ENCODE peak calls at places on chromosomes 12 and 14, in five cellular contexts. One of them, this sample, is unnamed.

GRCh38 chr12:115203661-115204060 is 519.7 kb upstream of the TBX3 start:
- DNase-seq in CD4-positive, CD25-positive, alpha-beta regulatory T cell: no peak
- DNase-seq in NCI-H1694 treated with DMSO at 0.1 percent for 48 hours: no peak
- DNase-seq in choroid plexus epithelial cell: peak; percentile 37
- DNase-seq in cardiac fibroblast: peak; percentile 17
- DNase-seq in this sample: no peak

GRCh38 chr12:2390850-2391390 is 338.1 kb downstream of the CACNA1C start:
- DNase-seq in CD4-positive, CD25-positive, alpha-beta regulatory T cell: no peak
- DNase-seq in NCI-H1694 treated with DMSO at 0.1 percent for 48 hours: no peak
- DNase-seq in choroid plexus epithelial cell: no peak
- DNase-seq in cardiac fibroblast: no peak
- DNase-seq in this sample: no peak

GRCh38 chr12:27982380-27982779 is 9.8 kb upstream of the PTHLH start:
- DNase-seq in CD4-positive, CD25-positive, alpha-beta regulatory T cell: no peak
- DNase-seq in NCI-H1694 treated with DMSO at 0.1 percent for 48 hours: no peak
- DNase-seq in choroid plexus epithelial cell: no peak
- DNase-seq in cardiac fibroblast: peak; percentile 9
- DNase-seq in this sample: no peak

GRCh38 chr12:21502164-21502496 is 541 bp downstream of the GOLT1B start:
- DNase-seq in CD4-positive, CD25-positive, alpha-beta regulatory T cell: no peak
- DNase-seq in NCI-H1694 treated with DMSO at 0.1 percent for 48 hours: no peak
- DNase-seq in choroid plexus epithelial cell: peak; percentile 43
- DNase-seq in cardiac fibroblast: peak; percentile 42
- DNase-seq in this sample: no peak

GRCh38 chr12:122215789-122216188 is 10.1 kb downstream of the DIABLO start:
- DNase-seq in CD4-positive, CD25-positive, alpha-beta regulatory T cell: no peak
- DNase-seq in NCI-H1694 treated with DMSO at 0.1 percent for 48 hours: no peak
- DNase-seq in choroid plexus epithelial cell: no peak
- DNase-seq in cardiac fibroblast: peak; percentile 58
- DNase-seq in this sample: no peak

GRCh38 chr12:88579941-88580871 is at the start of gene KITLG:
- DNase-seq in CD4-positive, CD25-positive, alpha-beta regulatory T cell: no peak
- DNase-seq in NCI-H1694 treated with DMSO at 0.1 percent for 48 hours: peak; percentile 64
- DNase-seq in choroid plexus epithelial cell: peak; percentile 92
- DNase-seq in cardiac fibroblast: peak; percentile 91
- DNase-seq in this sample: peak; percentile 52

GRCh38 chr12:121590476-121591143 is 9.8 kb upstream of the KDM2B start:
- DNase-seq in CD4-positive, CD25-positive, alpha-beta regulatory T cell: peak; percentile 86
- DNase-seq in NCI-H1694 treated with DMSO at 0.1 percent for 48 hours: no peak
- DNase-seq in choroid plexus epithelial cell: peak; percentile 38
- DNase-seq in cardiac fibroblast: no peak
- DNase-seq in this sample: peak; percentile 85

GRCh38 chr14:91127411-91127810 is 13.5 kb downstream of the DGLUCY start:
- DNase-seq in CD4-positive, CD25-positive, alpha-beta regulatory T cell: no peak
- DNase-seq in NCI-H1694 treated with DMSO at 0.1 percent for 48 hours: no peak
- DNase-seq in choroid plexus epithelial cell: no peak
- DNase-seq in cardiac fibroblast: no peak
- DNase-seq in this sample: no peak

GRCh38 chr12:92987846-92988621 is 58.9 kb upstream of the EEA1 start:
- DNase-seq in CD4-positive, CD25-positive, alpha-beta regulatory T cell: no peak
- DNase-seq in NCI-H1694 treated with DMSO at 0.1 percent for 48 hours: no peak
- DNase-seq in choroid plexus epithelial cell: peak; percentile 10
- DNase-seq in cardiac fibroblast: no peak
- DNase-seq in this sample: peak; percentile 6

GRCh38 chr14:100641274-100641860 is 54.1 kb upstream of the BEGAIN start:
- DNase-seq in CD4-positive, CD25-positive, alpha-beta regulatory T cell: no peak
- DNase-seq in NCI-H1694 treated with DMSO at 0.1 percent for 48 hours: no peak
- DNase-seq in choroid plexus epithelial cell: no peak
- DNase-seq in cardiac fibroblast: no peak
- DNase-seq in this sample: no peak

GRCh38 chr14:36823651-36824050 is 162.0 kb downstream of the PAX9 start:
- DNase-seq in CD4-positive, CD25-positive, alpha-beta regulatory T cell: no peak
- DNase-seq in NCI-H1694 treated with DMSO at 0.1 percent for 48 hours: no peak
- DNase-seq in choroid plexus epithelial cell: no peak
- DNase-seq in cardiac fibroblast: no peak
- DNase-seq in this sample: no peak

GRCh38 chr12:48125985-48126384 is 6.8 kb downstream of the PFKM start:
- DNase-seq in CD4-positive, CD25-positive, alpha-beta regulatory T cell: no peak
- DNase-seq in NCI-H1694 treated with DMSO at 0.1 percent for 48 hours: no peak
- DNase-seq in choroid plexus epithelial cell: no peak
- DNase-seq in cardiac fibroblast: no peak
- DNase-seq in this sample: no peak

GRCh38 chr14:58922211-58922940 is 266.1 kb upstream of the DAAM1 start:
- DNase-seq in CD4-positive, CD25-positive, alpha-beta regulatory T cell: no peak
- DNase-seq in NCI-H1694 treated with DMSO at 0.1 percent for 48 hours: no peak
- DNase-seq in choroid plexus epithelial cell: no peak
- DNase-seq in cardiac fibroblast: peak; percentile 56
- DNase-seq in this sample: no peak

GRCh38 chr12:69000540-69001243 is 67.7 kb upstream of the CPM start:
- DNase-seq in CD4-positive, CD25-positive, alpha-beta regulatory T cell: no peak
- DNase-seq in NCI-H1694 treated with DMSO at 0.1 percent for 48 hours: no peak
- DNase-seq in choroid plexus epithelial cell: no peak
- DNase-seq in cardiac fibroblast: peak; percentile 47
- DNase-seq in this sample: no peak

GRCh38 chr14:98288825-98289224 is 983.2 kb downstream of the BCL11B start:
- DNase-seq in CD4-positive, CD25-positive, alpha-beta regulatory T cell: no peak
- DNase-seq in NCI-H1694 treated with DMSO at 0.1 percent for 48 hours: no peak
- DNase-seq in choroid plexus epithelial cell: no peak
- DNase-seq in cardiac fibroblast: no peak
- DNase-seq in this sample: no peak

GRCh38 chr12:128687851-128688250 is 135.9 kb downstream of the SLC15A4 start:
- DNase-seq in CD4-positive, CD25-positive, alpha-beta regulatory T cell: no peak
- DNase-seq in NCI-H1694 treated with DMSO at 0.1 percent for 48 hours: no peak
- DNase-seq in choroid plexus epithelial cell: no peak
- DNase-seq in cardiac fibroblast: no peak
- DNase-seq in this sample: no peak

GRCh38 chr14:53879022-53879686 is 77.5 kb downstream of the BMP4 start:
- DNase-seq in CD4-positive, CD25-positive, alpha-beta regulatory T cell: no peak
- DNase-seq in NCI-H1694 treated with DMSO at 0.1 percent for 48 hours: no peak
- DNase-seq in choroid plexus epithelial cell: no peak
- DNase-seq in cardiac fibroblast: no peak
- DNase-seq in this sample: no peak

GRCh38 chr12:98456583-98457573 is 58.5 kb upstream of the TMPO start:
- DNase-seq in CD4-positive, CD25-positive, alpha-beta regulatory T cell: no peak
- DNase-seq in NCI-H1694 treated with DMSO at 0.1 percent for 48 hours: no peak
- DNase-seq in choroid plexus epithelial cell: peak; percentile 43
- DNase-seq in cardiac fibroblast: peak; percentile 30
- DNase-seq in this sample: no peak